ENCODE peak calls at places on chromosome 14, in four cellular contexts. A, U, X and E are unnamed samples. For H3K36me3, the result is how much of the 10 kb centered on the place peaks cover.

GRCh38 chr14:55133416-55133815 is 4.4 kb downstream of the LGALS3 start:
- DNase-seq in A (no peak), U (peak), X (no peak), E (no peak)

GRCh38 chr14:82075566-82075965 is 541.9 kb upstream of the SEL1L start:
- DNase-seq in A (no peak), U (peak), X (no peak), E (no peak)

GRCh38 chr14:102693006-102693755 is 84.1 kb upstream of the TRAF3 start:
- DNase-seq in A (no peak), U (peak), X (no peak), E (no peak)

GRCh38 chr14:53953002-53953827 is 3.4 kb downstream of the BMP4 start:
- DNase-seq in A (peak), U (peak), X (peak), E (peak)

GRCh38 chr14:66944872-66945271 is 244.4 kb upstream of the GARIN2 start:
- DNase-seq in A (no peak), U (peak), X (no peak), E (peak)

GRCh38 chr14:70804556-70805162 is 4.7 kb downstream of the MAP3K9 start:
- DNase-seq in A (no peak), U (no peak), X (no peak), E (no peak)

GRCh38 chr14:54447231-54447692 is 6.1 kb upstream of the CNIH1 start:
- DNase-seq in A (peak), U (no peak), X (peak), E (no peak)

GRCh38 chr14:102255401-102256190 is 49.4 kb downstream of the MOK start:
- DNase-seq in A (no peak), U (no peak), X (no peak), E (no peak)

GRCh38 chr14:102279688-102280348 is 25.1 kb downstream of the MOK start:
- DNase-seq in A (no peak), U (no peak), X (no peak), E (peak)

GRCh38 chr14:92456215-92457017 is 57.2 kb upstream of the RIN3 start:
- DNase-seq in A (no peak), U (peak), X (peak), E (no peak)

GRCh38 chr14:22854963-22855724 is 16.4 kb upstream of the LRP10 start:
- DNase-seq in A (no peak), U (no peak), X (no peak), E (no peak)

GRCh38 chr14:104826197-104826857 is 25.4 kb downstream of the ZBTB42 start:
- DNase-seq in A (peak), U (peak), X (peak), E (peak)

GRCh38 chr14:38404100-38404541 is 148.2 kb upstream of the CLEC14A start:
- DNase-seq in A (no peak), U (no peak), X (no peak), E (no peak)

GRCh38 chr14:71597955-71598659 is 334.1 kb upstream of the RGS6 start:
- DNase-seq in A (no peak), U (no peak), X (no peak), E (peak)

GRCh38 chr14:81516941-81517797 is 16.5 kb downstream of the SEL1L start:
- DNase-seq in A (no peak), U (no peak), X (peak), E (no peak)

GRCh38 chr14:100288382-100289185 is 17.7 kb downstream of the SLC25A29 start:
- DNase-seq in A (no peak), U (no peak), X (no peak), E (no peak)

GRCh38 chr14:51534623-51535022 is 117.1 kb upstream of the FRMD6 start:
- DNase-seq in A (no peak), U (no peak), X (no peak), E (no peak)

GRCh38 chr14:69712637-69713088 is 54.3 kb upstream of the SRSF5 start:
- DNase-seq in A (peak), U (no peak), X (peak), E (no peak)

GRCh38 chr14:50233335-50234250 is 2.2 kb upstream of the SOS2 start:
- DNase-seq in A (no peak), U (no peak), X (no peak), E (peak)

GRCh38 chr14:100117647-100118376 is 41.6 kb downstream of the DEGS2 start:
- DNase-seq in A (peak), U (no peak), X (peak), E (no peak)

GRCh38 chr14:68372363-68372762 is 420.5 kb downstream of the ZFP36L1 start:
- DNase-seq in A (no peak), U (peak), X (no peak), E (no peak)

GRCh38 chr14:84209021-84209420 is 1320.9 kb upstream of the FLRT2 start:
- DNase-seq in A (no peak), U (no peak), X (no peak), E (no peak)

GRCh38 chr14:89415139-89415538 is 1.9 kb downstream of the FOXN3 start:
- DNase-seq in A (no peak), U (no peak), X (no peak), E (no peak)

GRCh38 chr14:33642641-33643342 is 308.1 kb downstream of the EGLN3 start:
- DNase-seq in A (no peak), U (no peak), X (no peak), E (no peak)

GRCh38 chr14:73567951-73568885 is 795 bp upstream of the ACOT2 start:
- DNase-seq in A (no peak), U (no peak), X (no peak), E (no peak)

GRCh38 chr14:32633930-32634329 is 304.7 kb upstream of the NPAS3 start:
- DNase-seq in A (no peak), U (no peak), X (no peak), E (no peak)

GRCh38 chr14:75578099-75578785 is at the start of gene FLVCR2:
- DNase-seq in A (peak), U (peak), X (peak), E (peak)

GRCh38 chr14:99574099-99574880 is 29.7 kb downstream of the CCDC85C start:
- DNase-seq in A (peak), U (peak), X (peak), E (no peak)

GRCh38 chr14:64416348-64416932 is 28.3 kb downstream of the MTHFD1 start:
- DNase-seq in A (no peak), U (no peak), X (no peak), E (no peak)

GRCh38 chr14:75041613-75042012 is 9.7 kb downstream of the MLH3 start:
- DNase-seq in A (no peak), U (no peak), X (peak), E (no peak)

GRCh38 chr14:78524766-78525165 is 354.6 kb downstream of the NRXN3 start:
- DNase-seq in A (no peak), U (peak), X (no peak), E (no peak)

GRCh38 chr14:68762944-68763831 is 29.7 kb downstream of the ZFP36L1 start:
- DNase-seq in A (no peak), U (peak), X (no peak), E (no peak)

GRCh38 chr14:81519200-81519998 is 14.3 kb downstream of the SEL1L start:
- DNase-seq in A (no peak), U (no peak), X (no peak), E (no peak)

GRCh38 chr14:61125314-61126082 is 144.5 kb downstream of the SLC38A6 start:
- DNase-seq in A (no peak), U (no peak), X (no peak), E (no peak)
- H3K4me3 ChIP-seq in A (no peak), U (no peak), X (no peak), E (no peak)

GRCh38 chr14:85799668-85800067 is 269.7 kb downstream of the FLRT2 start:
- DNase-seq in A (no peak), U (no peak), X (no peak), E (no peak)
- TF ChIP-seq CTCF in A (no peak), U (no peak), X (no peak), E (no peak)

GRCh38 chr14:30607156-30607780 is 14.9 kb upstream of the SCFD1 start:
- DNase-seq in A (no peak), U (no peak), X (no peak), E (no peak)

GRCh38 chr14:30608533-30609006 is 13.5 kb upstream of the SCFD1 start:
- DNase-seq in A (peak), U (peak), X (peak), E (no peak)

GRCh38 chr14:30600907-30601578 is 21.1 kb upstream of the SCFD1 start:
- DNase-seq in A (no peak), U (no peak), X (no peak), E (no peak)

GRCh38 chr14:30601579-30601916 is 20.6 kb upstream of the SCFD1 start:
- DNase-seq in A (no peak), U (no peak), X (no peak), E (no peak)

DNA sequence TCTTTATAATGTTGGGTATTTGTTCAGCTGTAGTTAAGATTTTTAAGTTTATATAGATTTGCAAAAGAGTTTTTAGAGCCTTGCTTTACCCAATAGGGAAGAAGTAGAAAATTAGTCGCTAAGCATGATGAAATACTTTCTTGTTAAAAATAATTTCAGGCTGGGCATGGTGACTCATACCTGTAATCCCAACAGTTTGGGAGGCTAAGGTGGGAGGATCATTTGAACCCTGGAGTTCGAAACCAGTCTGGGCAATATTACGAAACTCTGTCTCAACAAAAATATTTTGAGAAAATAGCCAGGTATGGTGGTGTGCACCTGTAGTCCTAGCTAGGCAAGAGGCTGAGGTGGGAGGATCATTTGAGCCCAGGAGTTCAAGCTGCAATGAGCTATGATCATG is 18.7 kb upstream of the SCFD1 start:
- DNase-seq in A (no peak), U (no peak), X (no peak), E (no peak)
- H3K36me3 ChIP-seq in A (under half), U (half or more), X (under half), E (under half)

GRCh38 chr14:21022686-21023085 is 2.2 kb downstream of the NDRG2 start:
- DNase-seq in A (no peak), U (no peak), X (no peak), E (no peak)
- H3K4me3 ChIP-seq in A (no peak), U (no peak), X (peak), E (no peak)

GRCh38 chr14:24952851-24953666 is 96.9 kb downstream of the STXBP6 start:
- DNase-seq in A (no peak), U (peak), X (no peak), E (no peak)
- TF ChIP-seq CTCF in A (no peak), U (peak), X (no peak), E (peak)

GRCh38 chr14:95335071-95335470 is 15.4 kb upstream of the CLMN start:
- DNase-seq in A (no peak), U (no peak), X (no peak), E (no peak)

GRCh38 chr14:95331708-95332408 is 12.2 kb upstream of the CLMN start:
- DNase-seq in A (no peak), U (no peak), X (no peak), E (no peak)

GRCh38 chr14:95336192-95336760 is 16.6 kb upstream of the CLMN start:
- DNase-seq in A (no peak), U (no peak), X (no peak), E (no peak)

GRCh38 chr14:95332641-95333040 is 12.9 kb upstream of the CLMN start:
- DNase-seq in A (no peak), U (no peak), X (peak), E (no peak)

DNA sequence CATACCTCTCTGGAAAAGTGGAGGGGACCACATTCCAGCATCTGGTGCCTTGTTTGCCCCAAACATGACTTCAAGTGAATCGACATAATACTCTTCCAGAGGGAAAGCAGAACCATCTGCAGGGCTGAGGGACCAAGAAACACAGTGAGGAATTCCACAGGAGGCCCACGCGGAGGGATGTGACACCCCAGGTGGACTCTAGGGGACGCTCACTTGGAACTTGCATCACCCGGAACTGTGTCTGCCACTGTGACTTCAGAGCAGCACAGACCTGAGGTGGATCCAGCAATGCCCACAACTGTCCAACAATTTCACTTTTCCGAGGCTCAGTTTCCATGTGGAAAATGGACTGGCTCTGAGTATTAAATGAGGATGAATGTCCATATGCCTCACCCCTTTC is 14.3 kb upstream of the CLMN start:
- DNase-seq in A (no peak), U (no peak), X (no peak), E (no peak)
- H3K36me3 ChIP-seq in A (under half), U (under half), X (under half), E (under half)